ENCODE peak calls at places on chromosomes 3 and 15, in five cellular contexts. E is iPS-NIHi11; O is left cardiac atrium; C is DMS53; Y is activated CD8-positive, alpha-beta memory T cell treated with anti-CD3 and anti-CD28 coated beads, Interleukin-2, amount 10 ng/mL, durations not matched to agents 7 days and 5 days. J is an unnamed sample.

GRCh38 chr3:49100046-49100615 is 4.4 kb downstream of the QARS1 start:
- DNase-seq in E (no peak), O (peak), C (no peak), Y (no peak), J (no peak)

GRCh38 chr3:192570757-192571156 is 156.6 kb downstream of the FGF12 start:
- DNase-seq in E (no peak), O (no peak), C (peak), Y (no peak), J (peak)

GRCh38 chr3:183533410-183534132 is 21.9 kb downstream of the KLHL6 start:
- DNase-seq in E (no peak), O (no peak), C (no peak), Y (no peak), J (no peak)

GRCh38 chr3:191531434-191531833 is 70.5 kb downstream of the PYDC2 start:
- DNase-seq in E (no peak), O (no peak), C (no peak), Y (no peak), J (no peak)

GRCh38 chr15:89492111-89492641 is 4.2 kb downstream of the RHCG start:
- DNase-seq in E (peak), O (no peak), C (peak), Y (no peak), J (peak)

GRCh38 chr3:58529516-58530353 is 7.3 kb downstream of the ACOX2 start:
- DNase-seq in E (peak), O (no peak), C (peak), Y (no peak), J (peak)

GRCh38 chr15:68106656-68107055 is 52.5 kb downstream of the PIAS1 start:
- DNase-seq in E (peak), O (no peak), C (no peak), Y (no peak), J (no peak)

GRCh38 chr15:67006089-67007065 is 59.0 kb upstream of the SMAD3 start:
- DNase-seq in E (no peak), O (no peak), C (no peak), Y (peak), J (no peak)

GRCh38 chr3:42678447-42678846 is 6.9 kb upstream of the KLHL40 start:
- DNase-seq in E (peak), O (no peak), C (no peak), Y (peak), J (no peak)

GRCh38 chr3:126509565-126510322 is 7.8 kb downstream of the UROC1 start:
- DNase-seq in E (no peak), O (peak), C (no peak), Y (no peak), J (no peak)

GRCh38 chr15:41861736-41862356 is 23.2 kb downstream of the PLA2G4B start:
- DNase-seq in E (no peak), O (no peak), C (no peak), Y (no peak), J (no peak)

GRCh38 chr15:33069161-33069560 is 125.4 kb downstream of the FMN1 start:
- DNase-seq in E (no peak), O (no peak), C (no peak), Y (no peak), J (no peak)

GRCh38 chr3:173214576-173214975 is 73.5 kb upstream of the SPATA16 start:
- DNase-seq in E (no peak), O (no peak), C (no peak), Y (no peak), J (no peak)

GRCh38 chr15:100338971-100339444 is 2.8 kb downstream of the ADAMTS17 start:
- DNase-seq in E (peak), O (peak), C (peak), Y (peak), J (peak)

GRCh38 chr3:51955893-51956770 is 951 bp downstream of the GPR62 start:
- DNase-seq in E (peak), O (peak), C (peak), Y (no peak), J (peak)

GRCh38 chr15:30921781-30922371 is 18.2 kb downstream of the FAN1 start:
- DNase-seq in E (peak), O (peak), C (no peak), Y (no peak), J (no peak)

GRCh38 chr3:3927965-3928364 is 128.7 kb downstream of the LRRN1 start:
- DNase-seq in E (no peak), O (no peak), C (peak), Y (no peak), J (no peak)

GRCh38 chr15:45230246-45230965 is 21.6 kb upstream of the SLC28A2 start:
- DNase-seq in E (no peak), O (peak), C (no peak), Y (no peak), J (no peak)

GRCh38 chr3:169026543-169027181 is 636.9 kb downstream of the MECOM start:
- DNase-seq in E (no peak), O (no peak), C (no peak), Y (no peak), J (peak)

GRCh38 chr15:34241376-34242350 is 16.8 kb downstream of the EMC4 start:
- DNase-seq in E (peak), O (no peak), C (peak), Y (peak), J (peak)

GRCh38 chr3:42803800-42804112 is 534 bp downstream of the HIGD1A start:
- DNase-seq in E (peak), O (peak), C (peak), Y (peak), J (peak)

GRCh38 chr3:43606274-43606673 is 15.5 kb downstream of the ANO10 start:
- DNase-seq in E (no peak), O (no peak), C (no peak), Y (no peak), J (no peak)

GRCh38 chr15:100919481-100920405 is 586 bp downstream of the LRRK1 start:
- DNase-seq in E (peak), O (no peak), C (peak), Y (no peak), J (peak)

GRCh38 chr15:48325400-48325799 is 5.8 kb upstream of the DUT start:
- DNase-seq in E (no peak), O (no peak), C (no peak), Y (no peak), J (no peak)

GRCh38 chr15:70512772-70513362 is 250.5 kb downstream of the UACA start:
- DNase-seq in E (peak), O (no peak), C (peak), Y (peak), J (peak)

GRCh38 chr3:14839236-14839635 is 20.5 kb downstream of the FGD5 start:
- DNase-seq in E (no peak), O (no peak), C (no peak), Y (no peak), J (no peak)

GRCh38 chr3:128222771-128223386 is 69.6 kb downstream of the EEFSEC start:
- DNase-seq in E (no peak), O (no peak), C (no peak), Y (no peak), J (no peak)

GRCh38 chr15:81398910-81399551 is 25.0 kb upstream of the TMC3 start:
- DNase-seq in E (no peak), O (no peak), C (no peak), Y (no peak), J (no peak)

GRCh38 chr3:28328188-28329151 is 20.1 kb upstream of the ZCWPW2 start:
- DNase-seq in E (no peak), O (no peak), C (peak), Y (no peak), J (peak)

GRCh38 chr15:36882487-36883108 is 217.8 kb downstream of the MEIS2 start:
- DNase-seq in E (no peak), O (no peak), C (peak), Y (no peak), J (no peak)

GRCh38 chr3:155908086-155908485 is 37.6 kb downstream of the GMPS start:
- DNase-seq in E (peak), O (no peak), C (no peak), Y (peak), J (no peak)

GRCh38 chr3:74591946-74592345 is 22.5 kb downstream of the CNTN3 start:
- DNase-seq in E (no peak), O (no peak), C (no peak), Y (no peak), J (no peak)

GRCh38 chr15:40501487-40501886 is 30.7 kb downstream of the CHST14 start:
- DNase-seq in E (peak), O (no peak), C (peak), Y (no peak), J (no peak)

GRCh38 chr3:76063019-76063418 is 277.7 kb upstream of the ZNF717 start:
- DNase-seq in E (no peak), O (no peak), C (peak), Y (no peak), J (peak)

GRCh38 chr3:65635661-65636060 is 403.1 kb downstream of the MAGI1 start:
- DNase-seq in E (no peak), O (no peak), C (no peak), Y (no peak), J (no peak)

GRCh38 chr3:138383715-138384114 is 35.3 kb downstream of the MRAS start:
- DNase-seq in E (no peak), O (no peak), C (no peak), Y (no peak), J (no peak)

GRCh38 chr3:15309662-15310335 is 22.6 kb downstream of the SH3BP5 start:
- DNase-seq in E (no peak), O (no peak), C (no peak), Y (peak), J (no peak)

GRCh38 chr3:27985369-27986035 is 255.9 kb upstream of the CMC1 start:
- DNase-seq in E (no peak), O (no peak), C (no peak), Y (no peak), J (no peak)

GRCh38 chr15:69398541-69398940 is 15.6 kb upstream of the KIF23 start:
- DNase-seq in E (no peak), O (no peak), C (no peak), Y (no peak), J (no peak)